ENCODE peak calls at places on chromosomes 5 and 9, in five cellular contexts. C is tibial artery, Y is A549, J is testis, E is keratinocyte. M is an unnamed sample. For H3K4me1, the result is how much of the 10 kb centered on the place peaks cover.

GRCh38 chr9:109143881-109144562 is 23.0 kb downstream of the FRRS1L start:
- DNase-seq in C (no peak), Y (peak), J (no peak), E (no peak), M (peak)

GRCh38 chr5:125976421-125977060 is 446.7 kb upstream of the GRAMD2B start:
- DNase-seq in C (no peak), Y (no peak), J (no peak), E (no peak), M (no peak)

GRCh38 chr9:123387686-123388085 is 31.7 kb downstream of the CRB2 start:
- DNase-seq in C (no peak), Y (no peak), J (no peak), E (no peak), M (no peak)

GRCh38 chr9:127418037-127418471 is 6.1 kb upstream of the ZNF79 start:
- DNase-seq in C (no peak), Y (peak), J (peak), E (no peak), M (peak)

GRCh38 chr9:128895556-128895955 is 13.6 kb downstream of the LRRC8A start:
- DNase-seq in C (no peak), Y (no peak), J (no peak), E (no peak), M (no peak)

GRCh38 chr5:37272564-37272963 is 23.4 kb upstream of the CPLANE1 start:
- DNase-seq in C (no peak), Y (peak), J (no peak), E (peak), M (no peak)

GRCh38 chr9:36905101-36906066 is 128.7 kb downstream of the PAX5 start:
- DNase-seq in C (no peak), Y (no peak), J (no peak), E (no peak), M (no peak)

GRCh38 chr5:64330728-64331231 is 165.1 kb downstream of the RNF180 start:
- DNase-seq in C (peak), Y (no peak), J (no peak), E (no peak), M (no peak)

GRCh38 chr5:14341571-14342225 is 198.6 kb downstream of the TRIO start:
- DNase-seq in C (no peak), Y (no peak), J (no peak), E (no peak), M (no peak)

GRCh38 chr9:23635276-23635675 is 190.8 kb downstream of the ELAVL2 start:
- DNase-seq in C (no peak), Y (no peak), J (no peak), E (no peak), M (no peak)

GRCh38 chr9:23638011-23638410 is 188.0 kb downstream of the ELAVL2 start:
- DNase-seq in C (no peak), Y (no peak), J (no peak), E (no peak), M (no peak)

GRCh38 chr9:23630488-23630887 is 195.6 kb downstream of the ELAVL2 start:
- DNase-seq in C (no peak), Y (no peak), J (no peak), E (no peak), M (no peak)

GRCh38 chr9:23638837-23639426 is 187.1 kb downstream of the ELAVL2 start:
- DNase-seq in C (no peak), Y (no peak), J (no peak), E (no peak), M (no peak)

GRCh38 chr9:23636199-23636598 is 189.8 kb downstream of the ELAVL2 start:
- DNase-seq in C (no peak), Y (no peak), J (no peak), E (no peak), M (no peak)
- H3K4me1 ChIP-seq in C (under half), Y (under half), J (under half), E (under half), M (under half)

GRCh38 chr5:148509893-148510292 is 126.1 kb downstream of the FBXO38 start:
- DNase-seq in C (no peak), Y (no peak), J (no peak), E (no peak), M (no peak)
- H3K4me3 ChIP-seq in C (no peak), Y (no peak), J (no peak), E (no peak), M (no peak)

DNA sequence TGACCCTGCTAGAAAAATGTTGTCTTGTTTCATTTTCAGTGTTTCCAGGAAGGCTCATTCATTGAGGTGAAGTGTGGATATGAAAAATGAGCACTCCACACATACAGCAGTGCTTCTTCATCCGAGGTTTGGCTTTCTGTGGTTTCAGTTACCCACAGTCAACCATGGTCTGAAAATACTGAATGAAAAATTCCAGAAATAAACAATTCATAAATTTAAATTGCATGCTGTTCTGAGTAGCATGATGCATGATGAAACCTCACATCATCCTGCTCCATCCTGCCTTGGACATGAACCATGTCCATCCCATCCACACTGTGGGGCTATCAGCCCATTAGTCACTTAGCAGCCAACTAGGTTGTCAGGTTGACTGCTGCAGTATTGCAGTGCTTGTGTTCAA is 10.4 kb upstream of the SLC45A2 start:
- DNase-seq in C (no peak), Y (no peak), J (no peak), E (no peak), M (no peak)
- TF ChIP-seq CTCF in C (no peak), Y (no peak), J (no peak), E (no peak), M (no peak)

GRCh38 chr5:110562189-110562588 is 164.3 kb downstream of the TMEM232 start:
- DNase-seq in C (no peak), Y (no peak), J (no peak), E (no peak), M (no peak)
- H3K4me1 ChIP-seq in C (under half), Y (under half), J (under half), E (under half), M (under half)

GRCh38 chr5:15499528-15500325 is at the start of gene FBXL7:
- DNase-seq in C (peak), Y (peak), J (peak), E (no peak), M (peak)

GRCh38 chr5:15506146-15506545 is 6.2 kb downstream of the FBXL7 start:
- DNase-seq in C (no peak), Y (no peak), J (no peak), E (no peak), M (no peak)

GRCh38 chr5:15501057-15501791 is 1.2 kb downstream of the FBXL7 start:
- DNase-seq in C (no peak), Y (peak), J (peak), E (no peak), M (peak)

GRCh38 chr5:15500326-15500958 is 462 bp downstream of the FBXL7 start:
- DNase-seq in C (peak), Y (peak), J (peak), E (no peak), M (peak)

GRCh38 chr5:15502208-15502607 is 2.2 kb downstream of the FBXL7 start:
- DNase-seq in C (no peak), Y (no peak), J (no peak), E (no peak), M (no peak)
- H3K4me3 ChIP-seq in C (peak), Y (no peak), J (peak), E (no peak), M (no peak)

DNA sequence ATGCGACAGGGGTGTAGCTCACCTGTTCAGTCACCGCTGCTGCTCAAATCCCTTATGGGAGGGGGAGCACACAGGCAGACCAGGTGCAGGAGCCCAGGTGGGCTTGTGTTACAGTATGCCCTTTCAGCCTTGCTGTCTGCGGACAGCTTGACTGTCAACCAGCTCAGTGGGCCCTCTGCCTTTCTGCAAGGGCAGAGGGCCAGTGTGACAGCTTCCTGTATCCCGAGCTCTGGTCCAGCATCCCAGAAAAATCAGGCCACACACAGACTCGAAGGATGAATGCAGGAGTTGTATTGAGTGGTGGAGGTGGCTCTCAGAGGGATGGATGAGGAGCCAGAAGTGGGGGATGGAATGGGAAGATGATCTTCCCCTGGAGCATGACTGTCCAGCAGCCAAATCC is 172.2 kb downstream of the C5orf15 start:
- DNase-seq in C (no peak), Y (no peak), J (no peak), E (no peak), M (no peak)
- TF ChIP-seq CTCF in C (no peak), Y (no peak), J (no peak), E (no peak), M (no peak)

M was measured in BE2C.